ENCODE peak calls at places on chromosomes 4 and X, in five cellular contexts. G is PC-3, D is kidney, I is tibial nerve, T is bronchial epithelial cell. V is an unnamed sample.
A peak's percentile ranks its signal among the peaks of the same experiment; 100 is the strongest.

GRCh38 chr4:7390366-7390765 is 44.4 kb downstream of the PSAPL1 start:
- DNase-seq in G (no peak), D (peak; percentile 13), I (no peak), T (no peak), V (no peak)

GRCh38 chrX:75181721-75182120 is 25.6 kb upstream of the ABCB7 start:
- DNase-seq in G (no peak), D (no peak), I (no peak), T (peak; percentile 28), V (no peak)

GRCh38 chrX:134172588-134173259 is 64.3 kb upstream of the CCDC160 start:
- DNase-seq in G (no peak), D (peak; percentile 77), I (no peak), T (no peak), V (peak; percentile 27)

GRCh38 chr4:66000500-66001117 is 330.3 kb upstream of the EPHA5 start:
- DNase-seq in G (peak; percentile 35), D (no peak), I (no peak), T (no peak), V (no peak)

GRCh38 chr4:3683077-3683743 is 83.0 kb upstream of the ADRA2C start:
- DNase-seq in G (no peak), D (no peak), I (no peak), T (no peak), V (no peak)

GRCh38 chr4:1345905-1346780 is 865 bp upstream of the UVSSA start:
- DNase-seq in G (peak; percentile 33), D (peak; percentile 89), I (no peak), T (no peak), V (peak; percentile 83)

GRCh38 chrX:129737921-129738320 is 858 bp upstream of the XPNPEP2 start:
- DNase-seq in G (peak; percentile 58), D (no peak), I (no peak), T (peak; percentile 79), V (no peak)

GRCh38 chrX:134925551-134925950 is 65.2 kb upstream of the SMIM10 start:
- DNase-seq in G (no peak), D (no peak), I (no peak), T (no peak), V (no peak)

GRCh38 chr4:75584067-75584466 is 28.2 kb downstream of the ODAPH start:
- DNase-seq in G (peak; percentile 10), D (no peak), I (no peak), T (no peak), V (no peak)

GRCh38 chr4:74158561-74159396 is 861 bp downstream of the MTHFD2L start:
- DNase-seq in G (peak; percentile 46), D (no peak), I (no peak), T (peak; percentile 71), V (no peak)

GRCh38 chr4:2250003-2250763 is 8.3 kb upstream of the HAUS3 start:
- DNase-seq in G (no peak), D (peak; percentile 66), I (no peak), T (no peak), V (peak; percentile 2)

GRCh38 chr4:185115827-185116232 is 27.2 kb upstream of the SLC25A4 start:
- DNase-seq in G (no peak), D (peak; percentile 87), I (no peak), T (no peak), V (peak; percentile 89)

GRCh38 chrX:63506320-63506719 is 155.2 kb upstream of the SPIN4 start:
- DNase-seq in G (peak; percentile 63), D (no peak), I (no peak), T (peak; percentile 38), V (peak; percentile 26)

GRCh38 chrX:116290359-116290758 is 119.8 kb downstream of the AGTR2 start:
- DNase-seq in G (peak; percentile 55), D (no peak), I (no peak), T (peak; percentile 53), V (no peak)

GRCh38 chr4:1208970-1209704 is 36.8 kb upstream of the SPON2 start:
- DNase-seq in G (no peak), D (peak; percentile 63), I (no peak), T (no peak), V (no peak)

GRCh38 chrX:69323786-69324720 is 158.8 kb upstream of the PJA1 start:
- DNase-seq in G (no peak), D (no peak), I (no peak), T (no peak), V (no peak)

GRCh38 chr4:158176108-158176507 is 3.3 kb upstream of the GASK1B start:
- DNase-seq in G (peak; percentile 78), D (no peak), I (no peak), T (peak; percentile 72), V (no peak)

GRCh38 chr4:95641571-95641970 is 92.8 kb upstream of the UNC5C start:
- DNase-seq in G (no peak), D (no peak), I (no peak), T (no peak), V (no peak)

GRCh38 chrX:129721870-129722269 is 16.9 kb upstream of the XPNPEP2 start:
- DNase-seq in G (no peak), D (no peak), I (no peak), T (no peak), V (no peak)

GRCh38 chrX:35025820-35026219 is 83.2 kb downstream of the FAM47B start:
- DNase-seq in G (no peak), D (no peak), I (no peak), T (peak; percentile 6), V (no peak)

GRCh38 chrX:69066021-69066757 is 99.1 kb downstream of the PJA1 start:
- DNase-seq in G (no peak), D (no peak), I (no peak), T (no peak), V (no peak)

GRCh38 chr4:139704915-139705485 is 39.4 kb downstream of the MGST2 start:
- DNase-seq in G (peak; percentile 10), D (no peak), I (no peak), T (peak; percentile 28), V (no peak)
- TF ChIP-seq CTCF in G (peak; percentile 51), D (no peak), I (no peak), T (peak; percentile 24), V (peak; percentile 10)

DNA sequence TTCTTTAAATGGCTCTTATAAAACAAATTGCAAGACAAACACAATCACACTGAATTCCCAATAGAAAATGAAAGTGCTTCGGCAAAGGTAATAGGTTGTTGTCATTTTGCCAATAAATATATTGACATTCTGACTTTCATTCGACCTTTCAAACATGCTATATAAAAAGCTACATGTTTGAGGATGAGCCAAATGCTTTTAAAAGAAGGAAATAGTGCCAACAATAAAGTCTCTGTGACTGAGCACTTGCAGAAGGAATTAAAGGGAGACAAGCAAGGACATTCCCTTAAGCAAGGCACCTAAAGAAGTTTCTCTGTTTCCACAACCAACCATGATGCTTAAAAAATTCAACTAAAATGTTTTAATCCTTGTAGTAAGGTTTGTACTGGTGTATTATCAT is 389.9 kb downstream of the PDGFC start:
- DNase-seq in G (peak; percentile 25), D (no peak), I (no peak), T (no peak), V (no peak)
- H3K4me3 ChIP-seq in G (peak overlapping the region; percentile 53), D (peak overlapping the region; percentile 34), I (no peak overlapping the region), T (no peak overlapping the region), V (no peak overlapping the region)

DNA sequence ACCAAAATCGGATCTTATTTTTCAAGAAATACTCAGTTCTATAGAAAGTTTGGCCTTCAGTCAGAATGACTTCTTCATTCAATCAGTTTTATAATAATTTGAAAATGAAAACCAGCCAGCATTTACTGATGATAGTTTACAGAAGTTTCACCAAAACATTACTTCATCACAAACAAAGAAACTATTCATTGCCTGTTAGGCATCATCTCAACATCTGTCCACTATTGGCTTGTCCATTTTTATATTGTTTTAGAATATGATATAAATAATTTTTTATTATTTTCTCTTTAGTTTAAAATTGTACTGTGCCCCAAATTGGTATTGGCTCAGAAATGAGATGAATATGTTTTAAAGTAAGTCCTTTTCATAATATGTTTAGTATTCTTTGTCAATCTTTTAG is 38.4 kb downstream of the FAT4 start:
- DNase-seq in G (no peak), D (no peak), I (no peak), T (no peak), V (no peak)
- TF ChIP-seq CTCF in G (no peak), D (no peak), I (no peak), T (no peak), V (no peak)

DNA sequence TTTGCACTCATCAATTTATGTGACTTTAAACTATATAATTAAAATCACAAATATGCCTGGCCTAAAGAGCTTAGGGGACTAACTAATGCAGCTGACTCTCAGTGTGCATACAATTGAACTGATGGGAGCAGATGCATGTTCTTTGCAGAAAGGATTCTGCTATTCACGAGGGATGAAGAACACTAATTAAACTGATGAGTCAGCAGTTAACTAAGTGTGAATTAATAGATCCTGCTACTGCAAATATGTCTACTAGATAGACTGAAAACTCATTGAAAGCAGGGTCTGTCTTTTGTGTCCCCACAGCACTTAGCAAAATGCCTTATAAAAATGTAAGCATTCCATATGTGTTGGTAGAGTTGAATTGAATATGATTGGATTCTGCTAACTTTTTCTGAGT is 104.0 kb downstream of the SRPX start:
- DNase-seq in G (no peak), D (no peak), I (no peak), T (no peak), V (no peak)
- H3K4me3 ChIP-seq in G (no peak overlapping the region), D (no peak overlapping the region), I (no peak overlapping the region), T (no peak overlapping the region), V (no peak overlapping the region)

GRCh38 chr4:150160473-150160872 is 82.2 kb downstream of the DCLK2 start:
- DNase-seq in G (no peak), D (no peak), I (no peak), T (no peak), V (no peak)

GRCh38 chr4:150167054-150167453 is 88.8 kb downstream of the DCLK2 start:
- DNase-seq in G (no peak), D (no peak), I (no peak), T (no peak), V (no peak)

GRCh38 chr4:150164956-150165355 is 86.7 kb downstream of the DCLK2 start:
- DNase-seq in G (no peak), D (no peak), I (no peak), T (peak; percentile 35), V (no peak)

GRCh38 chr4:150164055-150164454 is 85.8 kb downstream of the DCLK2 start:
- DNase-seq in G (no peak), D (no peak), I (no peak), T (no peak), V (no peak)
- TF ChIP-seq CTCF in G (no peak), D (no peak), I (no peak), T (no peak), V (no peak)